ENCODE peak calls at places on chromosomes 13 and 19, in four cellular contexts. A is adrenal gland, V is NT2/D1, Q is thyroid gland. Y is an unnamed sample.
A peak's percentile ranks its signal among the peaks of the same experiment; 100 is the strongest.

GRCh38 chr13:100247937-100248336 is 159.0 kb downstream of the PCCA start:
- DNase-seq in Q (no peak), A (no peak), V (no peak), Y (no peak)

GRCh38 chr19:8569066-8569761 is 8.0 kb downstream of the MYO1F start:
- DNase-seq in V (no peak), Q (peak; percentile 5), A (peak; percentile 35), Y (peak; percentile 19)

GRCh38 chr13:113796948-113797676 is 38.1 kb downstream of the TMEM255B start:
- DNase-seq in Q (no peak), A (no peak), V (no peak), Y (no peak)

GRCh38 chr19:14830702-14831101 is 4.3 kb downstream of the OR7A5 start:
- DNase-seq in A (peak; percentile 88), Q (no peak), V (no peak), Y (no peak)

GRCh38 chr13:44238011-44238421 is 135.6 kb upstream of the SERP2 start:
- DNase-seq in A (no peak), Q (no peak), V (no peak), Y (no peak)

GRCh38 chr13:46388846-46389245 is 1.8 kb upstream of the RUBCNL start:
- DNase-seq in V (no peak), A (no peak), Q (no peak), Y (no peak)

GRCh38 chr19:39506944-39507714 is 7.8 kb upstream of the SELENOV start:
- DNase-seq in A (no peak), V (peak; percentile 40), Q (peak; percentile 35), Y (peak; percentile 87)

GRCh38 chr13:29513981-29514719 is 81.3 kb downstream of the SLC7A1 start:
- DNase-seq in A (no peak), Q (no peak), V (no peak), Y (no peak)

GRCh38 chr13:99356216-99357089 is 49.3 kb upstream of the GPR183 start:
- DNase-seq in A (peak; percentile 62), Q (no peak), V (no peak), Y (no peak)

GRCh38 chr13:111114362-111115050 is 604 bp upstream of the ARHGEF7 start:
- DNase-seq in A (peak; percentile 71), Q (peak; percentile 29), V (no peak), Y (no peak)

GRCh38 chr19:41624515-41624914 is 2.4 kb downstream of the CEACAM4 start:
- DNase-seq in A (no peak), Q (no peak), V (no peak), Y (no peak)

GRCh38 chr19:41626877-41627276 is at the start of gene CEACAM4:
- DNase-seq in Q (no peak), V (no peak), A (no peak), Y (no peak)

GRCh38 chr19:41627966-41628675 is 1.2 kb upstream of the CEACAM4 start:
- DNase-seq in A (no peak), V (no peak), Q (no peak), Y (no peak)

GRCh38 chr19:41623360-41623759 is 3.5 kb downstream of the CEACAM4 start:
- DNase-seq in A (no peak), V (no peak), Q (no peak), Y (no peak)

DNA sequence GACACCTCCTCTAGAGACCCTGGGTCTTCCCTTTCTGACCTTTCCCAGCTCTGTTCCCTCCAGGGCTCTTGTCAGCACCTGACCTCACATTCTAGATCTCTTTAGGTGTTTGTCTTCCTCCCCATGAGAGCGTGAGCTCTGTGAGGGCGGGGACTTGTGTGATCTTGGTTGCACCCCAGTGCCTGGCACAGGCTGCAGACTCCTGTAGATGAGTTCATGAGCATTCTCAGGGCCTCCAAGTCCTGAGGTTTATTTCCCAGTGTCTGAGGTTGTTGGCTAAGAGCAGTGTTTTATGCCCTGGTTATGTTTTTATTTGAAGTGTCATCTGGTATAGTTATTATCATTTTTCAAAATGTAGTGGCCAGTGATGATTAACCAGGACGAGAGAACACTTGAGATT is 596 bp downstream of the CEACAM4 start:
- DNase-seq in Q (no peak), A (no peak), V (no peak), Y (no peak)
- H3K9me3 ChIP-seq in Q (no peaks in the 10 kb centered on the region), A (no peaks in the 10 kb centered on the region), V (peaks cover 8% of the 10 kb centered on the region), Y (peaks cover 4% of the 10 kb centered on the region)

GRCh38 chr13:75326173-75327131 is 155.5 kb downstream of the TBC1D4 start:
- DNase-seq in A (no peak), Q (no peak), V (no peak), Y (no peak)

GRCh38 chr13:75324413-75324940 is 157.5 kb downstream of the TBC1D4 start:
- DNase-seq in V (no peak), A (no peak), Q (no peak), Y (no peak)

GRCh38 chr13:75329723-75330122 is 152.2 kb downstream of the TBC1D4 start:
- DNase-seq in A (no peak), Q (no peak), V (no peak), Y (no peak)

GRCh38 chr13:75329097-75329496 is 152.9 kb downstream of the TBC1D4 start:
- DNase-seq in V (no peak), Q (no peak), A (no peak), Y (no peak)

DNA sequence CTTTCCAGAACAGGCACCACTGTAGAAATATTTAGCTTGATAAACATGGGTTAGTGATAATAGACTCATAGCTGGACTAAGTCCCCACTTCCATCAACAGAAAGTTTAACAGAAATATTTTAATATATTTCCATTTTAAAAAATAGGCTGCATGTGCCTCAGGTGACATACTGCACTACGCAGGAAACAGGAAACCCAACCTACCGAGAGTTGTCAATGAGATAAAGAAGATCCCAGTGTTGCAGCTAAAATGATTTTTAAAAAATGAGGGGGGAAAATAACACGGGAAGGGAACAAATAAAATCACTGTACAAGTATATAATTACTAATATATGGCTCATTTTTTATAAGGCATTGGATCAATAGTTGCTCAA is 154.8 kb downstream of the TBC1D4 start:
- DNase-seq in Q (no peak), V (no peak), A (no peak), Y (no peak)
- H3K4me3 ChIP-seq in Q (no peak overlapping the region), V (no peak overlapping the region), A (no peak overlapping the region), Y (no peak overlapping the region)

GRCh38 chr13:27327633-27328032 is 57.0 kb downstream of the RASL11A start:
- DNase-seq in V (no peak), A (no peak), Q (no peak), Y (no peak)

GRCh38 chr13:27319404-27319803 is 48.8 kb downstream of the RASL11A start:
- DNase-seq in A (no peak), V (no peak), Q (no peak), Y (no peak)

DNA sequence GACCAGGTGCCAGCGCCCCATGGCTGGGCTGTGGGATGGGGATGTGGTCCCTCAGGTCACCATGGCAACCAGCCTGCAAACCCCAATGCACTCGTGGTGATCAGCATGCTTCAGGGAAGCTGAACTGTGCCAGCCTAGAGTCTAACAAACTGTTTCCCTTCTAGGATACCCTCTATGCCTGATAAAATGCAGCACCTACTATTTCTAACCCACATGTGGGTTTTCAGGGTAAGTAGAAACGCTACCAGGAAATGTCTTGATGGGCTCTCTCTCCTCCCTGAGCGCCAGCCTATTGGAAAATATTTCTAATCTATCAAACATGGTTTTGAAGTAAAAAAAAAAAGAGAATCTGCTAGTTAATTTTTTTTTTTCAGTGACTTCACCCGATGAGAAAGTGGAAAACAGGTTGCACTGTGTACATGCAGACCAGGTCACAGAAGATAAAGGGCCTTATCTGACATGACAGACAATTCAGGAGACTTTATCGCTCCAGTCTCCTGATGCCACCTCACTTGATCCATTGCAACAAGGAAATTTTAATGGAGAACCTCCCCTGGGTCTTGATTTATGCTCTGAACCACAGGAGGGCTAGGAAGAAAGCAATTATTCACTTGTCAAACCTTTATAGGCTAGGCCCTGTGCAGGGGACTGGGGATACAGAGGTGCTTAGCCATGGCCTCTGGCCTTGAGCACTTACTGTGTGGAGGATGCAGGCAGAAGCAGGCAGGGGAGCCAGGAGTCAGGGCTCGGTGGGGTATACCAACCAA is 51.2 kb downstream of the RASL11A start:
- DNase-seq in A (no peak), Q (no peak), V (no peak), Y (no peak)
- H3K9me3 ChIP-seq in A (no peaks in the 10 kb centered on the region), Q (no peaks in the 10 kb centered on the region), V (no peaks in the 10 kb centered on the region), Y (no peaks in the 10 kb centered on the region)

DNA sequence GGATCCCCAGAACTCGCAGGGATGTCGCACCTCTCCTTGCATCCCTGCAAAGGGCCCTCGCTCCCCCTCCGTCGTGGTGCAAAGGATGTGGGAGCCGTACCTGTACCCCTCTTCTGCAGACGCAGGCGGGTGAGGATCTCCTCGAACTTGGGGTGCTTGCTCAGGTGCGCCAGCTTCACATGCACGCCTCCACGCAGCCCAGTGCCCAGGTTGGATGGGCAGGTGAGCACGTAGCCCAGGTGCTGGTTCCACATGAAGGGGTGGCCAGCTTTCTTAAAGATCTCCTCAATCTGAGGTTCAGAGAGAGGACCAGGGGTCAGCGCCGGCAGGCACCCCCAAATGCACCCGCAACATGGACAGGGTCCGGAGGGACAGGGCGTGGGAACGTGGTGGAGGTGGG is 15.3 kb downstream of the CKM start:
- DNase-seq in V (no peak), A (no peak), Q (no peak), Y (no peak)
- H3K4me3 ChIP-seq in V (no peak overlapping the region), A (no peak overlapping the region), Q (no peak overlapping the region), Y (no peak overlapping the region)

DNA sequence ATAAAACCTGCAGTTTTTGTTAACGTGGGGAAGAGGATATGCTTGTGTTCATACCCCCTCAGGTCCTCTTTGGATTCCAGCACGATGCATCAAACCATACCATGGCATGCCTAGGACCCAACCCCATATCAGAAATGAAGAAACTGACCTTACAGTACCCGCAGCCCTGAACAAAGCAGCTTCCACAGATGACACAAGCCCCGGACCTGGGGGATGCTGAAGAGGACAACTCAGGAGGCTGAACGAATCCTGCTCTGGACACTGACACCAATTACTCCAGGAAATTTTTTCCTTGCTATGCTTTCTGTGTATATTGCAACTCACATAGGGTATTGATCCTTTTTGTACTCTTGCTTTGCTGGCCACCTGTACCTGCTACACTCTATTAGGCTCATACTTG is 129.6 kb downstream of the ZNF675 start:
- DNase-seq in A (no peak), Q (no peak), V (no peak), Y (no peak)
- H3K9me3 ChIP-seq in A (no peaks in the 10 kb centered on the region), Q (no peaks in the 10 kb centered on the region), V (peaks cover 34% of the 10 kb centered on the region), Y (no peaks in the 10 kb centered on the region)

Y was measured in SJCRH30.